ENCODE peak calls at places on chromosomes 7 and 10, in six cellular contexts. Y is cardiac muscle cell, K is breast epithelium, W is RWPE2, J is NB4, S is Calu3. X is an unnamed sample.
A peak's percentile ranks its signal among the peaks of the same experiment; 100 is the strongest.

GRCh38 chr7:5396999-5397656 is 26.5 kb downstream of the TNRC18 start:
- DNase-seq in Y (peak; percentile 96), K (peak; percentile 89), W (peak; percentile 98), J (peak; percentile 100), S (peak; percentile 99), X (no peak)

GRCh38 chr7:45683556-45684148 is 109.5 kb downstream of the ADCY1 start:
- DNase-seq in Y (no peak), K (peak; percentile 33), W (no peak), J (no peak), S (no peak), X (peak; percentile 65)

GRCh38 chr10:80260295-80261243 is 28.9 kb downstream of the MAT1A start:
- DNase-seq in Y (peak; percentile 21), K (peak; percentile 42), W (no peak), J (peak; percentile 44), S (peak; percentile 67), X (no peak)

GRCh38 chr10:22997102-22997501 is 69.2 kb downstream of the ARMC3 start:
- DNase-seq in Y (peak; percentile 30), K (no peak), W (no peak), J (no peak), S (peak; percentile 4), X (no peak)

GRCh38 chr7:33495207-33495606 is 365.8 kb downstream of the BBS9 start:
- DNase-seq in Y (peak; percentile 7), K (no peak), W (no peak), J (no peak), S (no peak), X (no peak)

GRCh38 chr10:99460070-99460469 is 29.6 kb upstream of the GOT1 start:
- DNase-seq in Y (no peak), K (no peak), W (no peak), J (no peak), S (no peak), X (no peak)

GRCh38 chr10:91198781-91199180 is 21.7 kb upstream of the PCGF5 start:
- DNase-seq in Y (peak; percentile 88), K (no peak), W (no peak), J (peak; percentile 59), S (no peak), X (no peak)

GRCh38 chr7:137818036-137818435 is 28.7 kb downstream of the DGKI start:
- DNase-seq in Y (no peak), K (no peak), W (no peak), J (no peak), S (no peak), X (no peak)

GRCh38 chr10:93080350-93081046 is 6.8 kb downstream of the CYP26A1 start:
- DNase-seq in Y (peak; percentile 63), K (no peak), W (no peak), J (peak; percentile 60), S (peak; percentile 66), X (no peak)

GRCh38 chr10:90125966-90126600 is 424.7 kb downstream of the KIF20B start:
- DNase-seq in Y (peak; percentile 97), K (no peak), W (no peak), J (peak; percentile 62), S (no peak), X (no peak)

GRCh38 chr10:101489355-101489754 is 98.7 kb downstream of the POLL start:
- DNase-seq in Y (peak; percentile 12), K (no peak), W (no peak), J (peak; percentile 42), S (no peak), X (no peak)

DNA sequence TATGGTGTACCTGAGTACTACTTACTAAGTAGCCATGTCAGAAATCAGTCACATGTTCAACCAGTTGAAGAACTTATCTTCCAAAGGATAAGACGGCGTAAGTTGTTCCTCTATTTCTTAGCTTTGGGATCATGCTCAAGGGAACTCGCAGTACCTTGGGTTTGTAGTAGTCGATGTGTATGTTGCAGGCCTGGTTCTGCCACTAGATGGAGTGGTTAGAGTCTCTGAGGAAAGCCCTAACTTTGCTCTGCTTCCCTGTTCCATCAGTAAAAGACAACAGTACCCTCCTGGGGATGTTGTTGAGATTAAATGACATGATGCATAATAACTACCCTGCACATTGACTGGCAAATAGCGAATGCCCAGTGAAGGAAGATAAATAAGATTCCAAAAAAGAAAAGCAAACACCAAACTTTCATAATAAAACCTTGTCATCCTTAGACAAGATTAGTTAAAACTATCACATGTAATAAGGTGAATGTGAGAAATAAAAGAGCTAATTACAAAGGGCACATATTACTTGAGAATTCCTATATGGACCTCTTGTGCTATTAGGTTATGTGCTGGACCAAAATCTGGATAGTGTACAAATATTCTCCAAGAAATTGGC is 165.9 kb downstream of the ABCA13 start:
- DNase-seq in Y (peak; percentile 33), K (no peak), W (no peak), J (peak; percentile 60), S (peak; percentile 47), X (no peak)
- TF ChIP-seq CTCF in Y (peak; percentile 61), K (no peak), W (peak; percentile 78), J (peak; percentile 87), S (peak; percentile 78), X (peak; percentile 69)

GRCh38 chr7:123580406-123581161 is 21.0 kb upstream of the ASB15 start:
- DNase-seq in Y (peak; percentile 72), K (no peak), W (no peak), J (peak; percentile 55), S (peak; percentile 40), X (no peak)
- TF ChIP-seq CTCF in Y (peak; percentile 90), K (no peak), W (peak; percentile 93), J (peak; percentile 86), S (peak; percentile 68), X (peak; percentile 88)

DNA sequence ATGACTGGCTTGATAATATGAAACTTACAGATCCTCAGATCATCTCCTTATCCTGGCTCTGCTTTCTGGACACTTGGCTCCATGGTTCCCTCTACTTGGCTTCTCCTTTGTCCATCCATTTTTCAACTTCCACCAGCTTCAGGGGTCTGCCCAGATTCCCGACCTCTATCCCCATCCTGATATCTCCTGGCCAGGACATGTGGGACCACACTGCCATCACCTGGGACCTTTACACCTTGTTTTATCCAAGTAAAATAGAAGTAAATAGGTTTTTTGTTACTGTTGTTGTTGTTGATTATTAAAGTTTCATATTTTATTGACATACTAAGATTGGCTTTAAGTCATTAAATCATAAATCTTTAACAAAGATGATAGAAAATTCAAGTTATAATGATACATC is 111.7 kb upstream of the AHR start:
- DNase-seq in Y (no peak), K (no peak), W (no peak), J (no peak), S (no peak), X (no peak)
- TF ChIP-seq CTCF in Y (no peak), K (no peak), W (no peak), J (no peak), S (no peak), X (no peak)

GRCh38 chr10:110944997-110945396 is 25.6 kb downstream of the SHOC2 start:
- DNase-seq in Y (peak; percentile 92), K (no peak), W (no peak), J (peak; percentile 92), S (no peak), X (no peak)
- TF ChIP-seq CTCF in Y (no peak), K (no peak), W (no peak), J (no peak), S (no peak), X (no peak)

GRCh38 chr7:132618271-132618955 is 42.1 kb upstream of the PLXNA4 start:
- DNase-seq in Y (peak; percentile 27), K (no peak), W (no peak), J (no peak), S (no peak), X (no peak)

GRCh38 chr7:132611056-132611455 is 34.8 kb upstream of the PLXNA4 start:
- DNase-seq in Y (no peak), K (no peak), W (no peak), J (no peak), S (no peak), X (no peak)

GRCh38 chr7:132613737-132614136 is 37.5 kb upstream of the PLXNA4 start:
- DNase-seq in Y (no peak), K (no peak), W (no peak), J (no peak), S (no peak), X (no peak)

GRCh38 chr7:132618956-132619305 is 42.7 kb upstream of the PLXNA4 start:
- DNase-seq in Y (peak; percentile 66), K (no peak), W (no peak), J (no peak), S (no peak), X (no peak)

DNA sequence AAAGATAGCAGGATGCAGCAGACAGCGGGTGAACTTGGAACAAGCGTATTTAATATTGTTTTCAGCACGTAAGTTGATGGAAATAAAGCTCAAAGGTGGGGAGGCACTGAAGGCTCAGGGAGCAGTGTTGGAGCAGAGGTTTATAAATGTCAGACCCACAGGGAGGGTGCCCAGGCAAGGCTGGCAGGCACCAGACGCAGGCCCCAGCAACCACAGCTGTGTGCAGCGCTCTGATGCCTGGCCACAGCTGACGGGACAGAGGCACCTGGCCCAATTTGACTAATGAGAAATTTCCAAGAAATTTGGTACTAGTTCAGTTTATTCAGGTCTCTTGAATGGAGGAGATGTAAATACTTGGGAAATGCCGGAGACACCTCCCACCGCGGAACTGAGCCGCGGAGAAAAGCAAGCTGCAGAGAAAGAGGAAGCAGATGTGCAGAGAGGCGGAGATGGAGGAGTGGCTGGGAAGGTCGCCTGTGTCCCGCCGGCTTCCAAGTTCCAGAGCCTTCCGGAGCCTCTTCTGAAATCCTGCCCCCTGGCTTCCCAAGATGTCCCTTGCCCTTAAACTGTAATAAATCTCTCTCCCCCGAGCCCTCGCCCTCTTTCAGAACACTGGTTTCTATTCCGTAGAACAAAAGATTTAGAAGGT is 38.3 kb upstream of the PLXNA4 start:
- DNase-seq in Y (peak; percentile 60), K (no peak), W (no peak), J (peak; percentile 69), S (peak; percentile 2), X (no peak)
- TF ChIP-seq CTCF in Y (peak; percentile 29), K (no peak), W (no peak), J (no peak), S (no peak), X (peak; percentile 69)

X was measured in chondrocyte.